ENCODE peak calls at places on chromosomes 13 and 19, in nine cellular contexts. Y is bronchial epithelial cell, S is Panc1, H is GM10248, Z is BE2C, V is kidney epithelial cell, L is upper lobe of right lung, P is choroid plexus epithelial cell, F is brain microvascular endothelial cell. C is an unnamed sample.

GRCh38 chr19:13012690-13013608 is 17.7 kb downstream of the NFIX start:
- DNase-seq in S (no peak), H (peak; percentile 62), Y (no peak), L (no peak), Z (no peak), V (no peak), P (peak; percentile 37), F (no peak), C (peak; percentile 79)

GRCh38 chr13:69485991-69486592 is 621.5 kb upstream of the ATXN8OS start:
- DNase-seq in L (no peak), P (no peak), F (no peak), S (no peak), Y (no peak), H (no peak), Z (no peak), V (no peak), C (no peak)

GRCh38 chr19:5128251-5128931 is 159.5 kb downstream of the KDM4B start:
- DNase-seq in Z (peak; percentile 74), F (peak; percentile 83), P (peak; percentile 89), Y (no peak), H (no peak), V (no peak), L (no peak), S (no peak), C (no peak)

GRCh38 chr13:94712812-94713555 is 639 bp upstream of the SOX21 start:
- DNase-seq in S (no peak), Z (peak; percentile 50), V (peak; percentile 2), Y (no peak), F (no peak), P (peak; percentile 72), H (no peak), L (peak; percentile 68), C (no peak)

GRCh38 chr13:97367427-97367826 is 66.5 kb upstream of the RAP2A start:
- DNase-seq in Z (no peak), P (peak; percentile 73), F (peak; percentile 82), Y (no peak), H (no peak), V (peak; percentile 85), L (no peak), S (no peak), C (no peak)

GRCh38 chr19:46025825-46026224 is 3.0 kb upstream of the PGLYRP1 start:
- DNase-seq in Y (no peak), S (no peak), P (no peak), L (no peak), Z (no peak), V (no peak), H (no peak), F (no peak), C (no peak)

GRCh38 chr13:38415233-38415632 is 65.6 kb downstream of the UFM1 start:
- DNase-seq in Z (no peak), P (peak; percentile 30), L (no peak), H (peak; percentile 62), S (no peak), F (no peak), V (no peak), Y (no peak), C (no peak)

GRCh38 chr13:52832268-52832667 is 16.2 kb downstream of the PCDH8 start:
- DNase-seq in Y (no peak), F (no peak), Z (no peak), P (no peak), H (no peak), L (no peak), V (no peak), S (no peak), C (no peak)

GRCh38 chr19:55229789-55230182 is 1.2 kb upstream of the TMEM86B start:
- DNase-seq in P (no peak), Y (no peak), V (no peak), L (no peak), H (no peak), Z (no peak), S (no peak), F (no peak), C (no peak)

GRCh38 chr13:28137556-28137955 is 789 bp upstream of the PAN3 start:
- DNase-seq in V (no peak), H (no peak), P (no peak), F (no peak), Z (no peak), S (no peak), L (no peak), Y (no peak), C (no peak)

GRCh38 chr13:58960909-58961308 is 1202.8 kb downstream of the DIAPH3 start:
- DNase-seq in L (no peak), Y (peak; percentile 6), V (no peak), H (no peak), F (no peak), Z (no peak), S (no peak), P (peak; percentile 69), C (no peak)

GRCh38 chr19:29277107-29277506 is 64.2 kb upstream of the UQCRFS1 start:
- DNase-seq in P (no peak), V (no peak), Z (no peak), Y (no peak), F (no peak), S (no peak), H (peak; percentile 83), L (peak; percentile 31), C (peak; percentile 19)

GRCh38 chr19:1377176-1377964 is 6.3 kb upstream of the NDUFS7 start:
- DNase-seq in P (no peak), H (no peak), S (no peak), L (no peak), F (no peak), Y (no peak), Z (no peak), V (no peak), C (no peak)

GRCh38 chr19:38733493-38734175 is 10.6 kb downstream of the CAPN12 start:
- DNase-seq in L (peak; percentile 65), V (no peak), Z (no peak), S (no peak), Y (peak; percentile 48), H (no peak), F (no peak), P (no peak), C (no peak)

GRCh38 chr19:39641773-39642172 is 13.9 kb upstream of the LGALS16 start:
- DNase-seq in H (no peak), Z (no peak), S (no peak), Y (no peak), L (no peak), V (no peak), P (no peak), F (no peak), C (no peak)

GRCh38 chr13:36817996-36818395 is 1.0 kb upstream of the RFXAP start:
- DNase-seq in S (no peak), Z (no peak), V (no peak), P (no peak), L (no peak), Y (no peak), H (no peak), F (no peak), C (no peak)
- TF ChIP-seq CTCF in S (peak; percentile 54), Z (peak; percentile 33), V (no peak), P (no peak), L (no peak), Y (no peak), H (no peak), F (no peak), C (no peak)

GRCh38 chr19:18119243-18120105 is 21.9 kb downstream of the MAST3 start:
- DNase-seq in P (no peak), Z (no peak), F (no peak), H (peak; percentile 53), Y (no peak), L (no peak), S (no peak), V (no peak), C (no peak)

GRCh38 chr19:18118420-18119242 is 21.1 kb downstream of the MAST3 start:
- DNase-seq in V (no peak), S (no peak), P (peak; percentile 37), L (no peak), Z (no peak), H (no peak), Y (no peak), F (no peak), C (no peak)

GRCh38 chr19:18120127-18120526 is 22.5 kb downstream of the MAST3 start:
- DNase-seq in S (no peak), P (no peak), H (no peak), Y (no peak), F (no peak), V (no peak), Z (no peak), L (no peak), C (no peak)

GRCh38 chr19:18117364-18117691 is 19.8 kb downstream of the MAST3 start:
- DNase-seq in S (no peak), F (no peak), V (no peak), H (no peak), L (no peak), Z (no peak), Y (no peak), P (no peak), C (no peak)

GRCh38 chr19:18117692-18118378 is 20.3 kb downstream of the MAST3 start:
- DNase-seq in L (peak; percentile 97), S (no peak), Z (peak; percentile 94), V (no peak), H (peak; percentile 100), Y (peak; percentile 13), P (peak; percentile 85), F (peak; percentile 60), C (peak; percentile 96)
- TF ChIP-seq CTCF in L (no peak), S (no peak), Z (no peak), V (no peak), H (no peak), Y (no peak), P (no peak), F (peak; percentile 1), C (no peak)

DNA sequence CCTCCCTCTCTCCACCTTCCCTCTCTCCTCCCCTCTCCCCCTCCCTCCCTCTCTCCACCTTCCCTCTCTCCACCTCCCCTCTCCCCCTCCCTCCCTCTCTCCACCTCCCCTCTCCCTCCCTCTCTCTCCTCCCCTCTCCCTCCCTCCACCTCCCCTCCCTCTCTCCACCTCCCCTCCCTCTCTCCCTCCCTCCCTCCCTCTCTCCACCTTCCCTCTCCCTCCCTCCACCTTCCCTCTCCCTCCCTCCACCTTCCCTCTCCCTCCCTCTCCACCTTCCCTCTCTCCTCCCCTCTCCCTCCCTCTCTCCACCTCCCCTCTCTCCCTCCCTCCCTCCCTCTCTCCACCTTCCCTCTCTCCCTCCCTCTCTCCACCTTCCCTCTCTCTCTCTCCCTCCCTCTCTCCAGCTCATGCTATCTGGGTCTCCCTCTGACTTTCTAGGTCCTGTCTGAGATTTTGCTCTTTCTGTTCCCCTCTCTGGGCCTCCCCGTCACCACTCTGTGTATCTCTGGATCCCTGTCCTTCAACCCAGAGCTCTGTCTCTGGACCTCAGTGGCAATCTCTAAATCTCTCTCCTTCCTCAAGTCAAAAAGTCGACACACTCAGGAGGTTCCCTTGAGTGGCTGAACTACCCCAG is 3.5 kb upstream of the CNOT3 start:
- DNase-seq in V (no peak), S (no peak), L (no peak), H (no peak), F (no peak), Z (no peak), P (no peak), Y (no peak), C (no peak)
- TF ChIP-seq CTCF in V (no peak), S (no peak), L (no peak), H (no peak), F (no peak), Z (no peak), P (no peak), Y (no peak), C (no peak)

DNA sequence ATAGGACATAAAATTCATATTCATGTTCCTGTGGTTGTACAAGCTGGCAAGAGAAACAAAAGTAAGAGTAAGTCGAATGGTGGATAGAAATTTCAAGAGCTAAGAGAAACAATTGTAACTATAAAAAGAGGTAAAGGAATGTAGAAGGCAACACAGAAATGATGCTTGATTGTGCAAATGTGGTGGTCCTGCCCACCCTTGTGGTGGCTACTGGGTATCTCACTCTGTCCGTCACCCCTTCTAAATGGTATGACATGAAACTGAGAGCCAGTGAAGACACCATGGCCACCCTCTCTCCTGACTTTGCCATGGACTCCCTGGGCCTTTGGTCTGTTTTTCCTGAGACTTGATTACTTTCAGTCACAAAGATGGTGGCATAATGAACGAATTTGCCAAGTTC is 925.9 kb upstream of the SLITRK6 start:
- DNase-seq in L (no peak), F (no peak), V (no peak), Y (no peak), P (peak; percentile 12), H (no peak), Z (no peak), S (no peak), C (no peak)
- TF ChIP-seq CTCF in L (no peak), F (peak; percentile 37), V (no peak), Y (no peak), P (peak; percentile 36), H (no peak), Z (peak; percentile 37), S (no peak), C (no peak)